ENCODE peak calls at places on chromosome 14, in nine cellular contexts. One of them, this sample, is unnamed.
A peak's percentile ranks its signal among the peaks of the same experiment; 100 is the strongest.

GRCh38 chr14:50001999-50002925 is 109.4 kb downstream of the ARF6 start:
- DNase-seq in mucosa of gallbladder: peak; percentile 50
- DNase-seq in heart right ventricle: no peak
- DNase-seq in activated naive CD4-positive, alpha-beta T cell: peak; percentile 17
- DNase-seq in foreskin keratinocyte: no peak
- DNase-seq in fibroblast of the aortic adventitia: no peak
- DNase-seq in naive thymus-derived CD8-positive, alpha-beta T cell: peak; percentile 74
- DNase-seq in GM12865: peak; percentile 92
- DNase-seq in EH: no peak
- DNase-seq in this sample: peak; percentile 49

GRCh38 chr14:87840906-87841305 is 152.1 kb downstream of the GALC start:
- DNase-seq in mucosa of gallbladder: no peak
- DNase-seq in heart right ventricle: no peak
- DNase-seq in activated naive CD4-positive, alpha-beta T cell: no peak
- DNase-seq in foreskin keratinocyte: no peak
- DNase-seq in fibroblast of the aortic adventitia: no peak
- DNase-seq in naive thymus-derived CD8-positive, alpha-beta T cell: no peak
- DNase-seq in GM12865: no peak
- DNase-seq in EH: no peak
- DNase-seq in this sample: no peak

GRCh38 chr14:24965934-24966593 is 83.9 kb downstream of the STXBP6 start:
- DNase-seq in mucosa of gallbladder: peak; percentile 53
- DNase-seq in heart right ventricle: peak; percentile 24
- DNase-seq in activated naive CD4-positive, alpha-beta T cell: no peak
- DNase-seq in foreskin keratinocyte: no peak
- DNase-seq in fibroblast of the aortic adventitia: peak; percentile 93
- DNase-seq in naive thymus-derived CD8-positive, alpha-beta T cell: no peak
- DNase-seq in GM12865: no peak
- DNase-seq in EH: peak; percentile 96
- DNase-seq in this sample: peak; percentile 10

GRCh38 chr14:33249361-33249760 is 310.7 kb downstream of the NPAS3 start:
- DNase-seq in mucosa of gallbladder: no peak
- DNase-seq in heart right ventricle: no peak
- DNase-seq in activated naive CD4-positive, alpha-beta T cell: no peak
- DNase-seq in foreskin keratinocyte: no peak
- DNase-seq in fibroblast of the aortic adventitia: no peak
- DNase-seq in naive thymus-derived CD8-positive, alpha-beta T cell: no peak
- DNase-seq in GM12865: no peak
- DNase-seq in EH: no peak
- DNase-seq in this sample: no peak

GRCh38 chr14:100056964-100057817 is 8.0 kb upstream of the EVL start:
- DNase-seq in mucosa of gallbladder: no peak
- DNase-seq in heart right ventricle: no peak
- DNase-seq in activated naive CD4-positive, alpha-beta T cell: no peak
- DNase-seq in foreskin keratinocyte: peak; percentile 36
- DNase-seq in fibroblast of the aortic adventitia: peak; percentile 46
- DNase-seq in naive thymus-derived CD8-positive, alpha-beta T cell: peak; percentile 72
- DNase-seq in GM12865: peak; percentile 69
- DNase-seq in EH: peak; percentile 40
- DNase-seq in this sample: no peak

GRCh38 chr14:100791995-100792394 is 33.9 kb upstream of the MEG3 start:
- DNase-seq in mucosa of gallbladder: no peak
- DNase-seq in heart right ventricle: no peak
- DNase-seq in activated naive CD4-positive, alpha-beta T cell: no peak
- DNase-seq in foreskin keratinocyte: no peak
- DNase-seq in fibroblast of the aortic adventitia: no peak
- DNase-seq in naive thymus-derived CD8-positive, alpha-beta T cell: no peak
- DNase-seq in GM12865: no peak
- DNase-seq in EH: no peak
- DNase-seq in this sample: no peak

GRCh38 chr14:21408152-21408551 is 24.3 kb upstream of the SUPT16H start:
- DNase-seq in mucosa of gallbladder: no peak
- DNase-seq in heart right ventricle: no peak
- DNase-seq in activated naive CD4-positive, alpha-beta T cell: no peak
- DNase-seq in foreskin keratinocyte: peak; percentile 52
- DNase-seq in fibroblast of the aortic adventitia: peak; percentile 75
- DNase-seq in naive thymus-derived CD8-positive, alpha-beta T cell: no peak
- DNase-seq in GM12865: no peak
- DNase-seq in EH: peak; percentile 66
- DNase-seq in this sample: no peak

GRCh38 chr14:92316937-92317336 is 6.0 kb upstream of the SLC24A4 start:
- DNase-seq in mucosa of gallbladder: no peak
- DNase-seq in heart right ventricle: no peak
- DNase-seq in activated naive CD4-positive, alpha-beta T cell: no peak
- DNase-seq in foreskin keratinocyte: peak; percentile 70
- DNase-seq in fibroblast of the aortic adventitia: no peak
- DNase-seq in naive thymus-derived CD8-positive, alpha-beta T cell: no peak
- DNase-seq in GM12865: peak; percentile 50
- DNase-seq in EH: no peak
- DNase-seq in this sample: no peak

GRCh38 chr14:36279306-36280244 is 40.9 kb downstream of the MBIP start:
- DNase-seq in mucosa of gallbladder: no peak
- DNase-seq in heart right ventricle: no peak
- DNase-seq in activated naive CD4-positive, alpha-beta T cell: no peak
- DNase-seq in foreskin keratinocyte: peak; percentile 76
- DNase-seq in fibroblast of the aortic adventitia: no peak
- DNase-seq in naive thymus-derived CD8-positive, alpha-beta T cell: no peak
- DNase-seq in GM12865: no peak
- DNase-seq in EH: no peak
- DNase-seq in this sample: no peak

GRCh38 chr14:34012978-34013713 is 62.3 kb upstream of the EGLN3 start:
- DNase-seq in mucosa of gallbladder: no peak
- DNase-seq in heart right ventricle: no peak
- DNase-seq in activated naive CD4-positive, alpha-beta T cell: no peak
- DNase-seq in foreskin keratinocyte: no peak
- DNase-seq in fibroblast of the aortic adventitia: no peak
- DNase-seq in naive thymus-derived CD8-positive, alpha-beta T cell: no peak
- DNase-seq in GM12865: peak; percentile 39
- DNase-seq in EH: no peak
- DNase-seq in this sample: no peak

GRCh38 chr14:69355955-69356321 is 42.2 kb downstream of the ERH start:
- DNase-seq in mucosa of gallbladder: no peak
- DNase-seq in heart right ventricle: no peak
- DNase-seq in activated naive CD4-positive, alpha-beta T cell: no peak
- DNase-seq in foreskin keratinocyte: no peak
- DNase-seq in fibroblast of the aortic adventitia: peak; percentile 91
- DNase-seq in naive thymus-derived CD8-positive, alpha-beta T cell: no peak
- DNase-seq in GM12865: no peak
- DNase-seq in EH: peak; percentile 69
- DNase-seq in this sample: no peak

GRCh38 chr14:25049559-25050493 is at the start of gene STXBP6:
- DNase-seq in mucosa of gallbladder: peak; percentile 70
- DNase-seq in heart right ventricle: peak; percentile 74
- DNase-seq in activated naive CD4-positive, alpha-beta T cell: no peak
- DNase-seq in foreskin keratinocyte: peak; percentile 13
- DNase-seq in fibroblast of the aortic adventitia: peak; percentile 48
- DNase-seq in naive thymus-derived CD8-positive, alpha-beta T cell: no peak
- DNase-seq in GM12865: peak; percentile 6
- DNase-seq in EH: peak; percentile 67
- DNase-seq in this sample: peak; percentile 82

GRCh38 chr14:67583711-67584644 is 16.1 kb downstream of the PIGH start:
- DNase-seq in mucosa of gallbladder: peak; percentile 41
- DNase-seq in heart right ventricle: peak; percentile 32
- DNase-seq in activated naive CD4-positive, alpha-beta T cell: no peak
- DNase-seq in foreskin keratinocyte: peak; percentile 29
- DNase-seq in fibroblast of the aortic adventitia: peak; percentile 62
- DNase-seq in naive thymus-derived CD8-positive, alpha-beta T cell: peak; percentile 38
- DNase-seq in GM12865: peak; percentile 67
- DNase-seq in EH: peak; percentile 59
- DNase-seq in this sample: no peak

GRCh38 chr14:26598081-26598671 is 343 bp upstream of the NOVA1 start:
- DNase-seq in mucosa of gallbladder: peak; percentile 91
- DNase-seq in heart right ventricle: peak; percentile 92
- DNase-seq in activated naive CD4-positive, alpha-beta T cell: no peak
- DNase-seq in foreskin keratinocyte: peak; percentile 36
- DNase-seq in fibroblast of the aortic adventitia: peak; percentile 93
- DNase-seq in naive thymus-derived CD8-positive, alpha-beta T cell: peak; percentile 15
- DNase-seq in GM12865: no peak
- DNase-seq in EH: no peak
- DNase-seq in this sample: peak; percentile 81

GRCh38 chr14:72111921-72112320 is 179.7 kb downstream of the RGS6 start:
- DNase-seq in mucosa of gallbladder: no peak
- DNase-seq in heart right ventricle: no peak
- DNase-seq in activated naive CD4-positive, alpha-beta T cell: no peak
- DNase-seq in foreskin keratinocyte: no peak
- DNase-seq in fibroblast of the aortic adventitia: no peak
- DNase-seq in naive thymus-derived CD8-positive, alpha-beta T cell: no peak
- DNase-seq in GM12865: no peak
- DNase-seq in EH: no peak
- DNase-seq in this sample: no peak

GRCh38 chr14:38730420-38730819 is 372.6 kb downstream of the SEC23A start:
- DNase-seq in mucosa of gallbladder: no peak
- DNase-seq in heart right ventricle: no peak
- DNase-seq in activated naive CD4-positive, alpha-beta T cell: no peak
- DNase-seq in foreskin keratinocyte: no peak
- DNase-seq in fibroblast of the aortic adventitia: no peak
- DNase-seq in naive thymus-derived CD8-positive, alpha-beta T cell: no peak
- DNase-seq in GM12865: no peak
- DNase-seq in EH: no peak
- DNase-seq in this sample: no peak

GRCh38 chr14:99819514-99819913 is 26.3 kb downstream of the EML1 start:
- DNase-seq in mucosa of gallbladder: no peak
- DNase-seq in heart right ventricle: no peak
- DNase-seq in activated naive CD4-positive, alpha-beta T cell: no peak
- DNase-seq in foreskin keratinocyte: no peak
- DNase-seq in fibroblast of the aortic adventitia: no peak
- DNase-seq in naive thymus-derived CD8-positive, alpha-beta T cell: no peak
- DNase-seq in GM12865: no peak
- DNase-seq in EH: no peak
- DNase-seq in this sample: no peak

This sample was measured in left colon.